ENCODE peak calls at places on chromosomes 2 and 18, in eight cellular contexts. R, W, N, F, S, D, V and H are unnamed samples.

GRCh38 chr2:240435955-240436625 is 627 bp downstream of the GPC1 start:
- DNase-seq in R (no peak), W (no peak), N (no peak), F (peak; percentile 53), S (peak; percentile 44), D (no peak), V (no peak), H (peak; percentile 15)

GRCh38 chr18:24432618-24433017 is 6.1 kb downstream of the IMPACT start:
- DNase-seq in R (no peak), W (no peak), N (no peak), F (no peak), S (no peak), D (no peak), V (no peak), H (no peak)

GRCh38 chr2:209772316-209772715 is 684 bp downstream of the UNC80 start:
- DNase-seq in R (no peak), W (no peak), N (no peak), F (no peak), S (no peak), D (no peak), V (no peak), H (no peak)

GRCh38 chr2:25088817-25089485 is 47.1 kb downstream of the EFR3B start:
- DNase-seq in R (no peak), W (no peak), N (no peak), F (peak; percentile 47), S (no peak), D (no peak), V (no peak), H (no peak)

GRCh38 chr2:218399391-218400166 is at the start of gene CTDSP1:
- DNase-seq in R (peak; percentile 98), W (peak; percentile 98), N (peak; percentile 99), F (peak; percentile 98), S (peak; percentile 97), D (peak; percentile 96), V (peak; percentile 84), H (peak; percentile 96)

GRCh38 chr2:174839672-174840071 is 75.4 kb upstream of the CHRNA1 start:
- DNase-seq in R (no peak), W (no peak), N (no peak), F (no peak), S (no peak), D (no peak), V (no peak), H (no peak)

GRCh38 chr2:2254206-2254605 is 76.9 kb downstream of the MYT1L start:
- DNase-seq in R (no peak), W (no peak), N (no peak), F (no peak), S (no peak), D (no peak), V (no peak), H (no peak)

GRCh38 chr2:198712485-198712884 is 745.3 kb downstream of the SATB2 start:
- DNase-seq in R (no peak), W (no peak), N (no peak), F (no peak), S (no peak), D (no peak), V (no peak), H (no peak)

GRCh38 chr2:126975671-126976655 is 77.3 kb downstream of the TEX51 start:
- DNase-seq in R (no peak), W (no peak), N (no peak), F (no peak), S (no peak), D (no peak), V (no peak), H (no peak)

GRCh38 chr2:44544991-44545390 is 183.2 kb downstream of the CAMKMT start:
- DNase-seq in R (no peak), W (no peak), N (no peak), F (no peak), S (no peak), D (no peak), V (no peak), H (no peak)

GRCh38 chr18:60996822-60997221 is 336.4 kb upstream of the CDH20 start:
- DNase-seq in R (no peak), W (no peak), N (no peak), F (no peak), S (no peak), D (no peak), V (no peak), H (no peak)

GRCh38 chr18:64330161-64330560 is 181.3 kb upstream of the LINC00305 start:
- DNase-seq in R (no peak), W (no peak), N (no peak), F (no peak), S (no peak), D (peak; percentile 4), V (no peak), H (no peak)

DNA sequence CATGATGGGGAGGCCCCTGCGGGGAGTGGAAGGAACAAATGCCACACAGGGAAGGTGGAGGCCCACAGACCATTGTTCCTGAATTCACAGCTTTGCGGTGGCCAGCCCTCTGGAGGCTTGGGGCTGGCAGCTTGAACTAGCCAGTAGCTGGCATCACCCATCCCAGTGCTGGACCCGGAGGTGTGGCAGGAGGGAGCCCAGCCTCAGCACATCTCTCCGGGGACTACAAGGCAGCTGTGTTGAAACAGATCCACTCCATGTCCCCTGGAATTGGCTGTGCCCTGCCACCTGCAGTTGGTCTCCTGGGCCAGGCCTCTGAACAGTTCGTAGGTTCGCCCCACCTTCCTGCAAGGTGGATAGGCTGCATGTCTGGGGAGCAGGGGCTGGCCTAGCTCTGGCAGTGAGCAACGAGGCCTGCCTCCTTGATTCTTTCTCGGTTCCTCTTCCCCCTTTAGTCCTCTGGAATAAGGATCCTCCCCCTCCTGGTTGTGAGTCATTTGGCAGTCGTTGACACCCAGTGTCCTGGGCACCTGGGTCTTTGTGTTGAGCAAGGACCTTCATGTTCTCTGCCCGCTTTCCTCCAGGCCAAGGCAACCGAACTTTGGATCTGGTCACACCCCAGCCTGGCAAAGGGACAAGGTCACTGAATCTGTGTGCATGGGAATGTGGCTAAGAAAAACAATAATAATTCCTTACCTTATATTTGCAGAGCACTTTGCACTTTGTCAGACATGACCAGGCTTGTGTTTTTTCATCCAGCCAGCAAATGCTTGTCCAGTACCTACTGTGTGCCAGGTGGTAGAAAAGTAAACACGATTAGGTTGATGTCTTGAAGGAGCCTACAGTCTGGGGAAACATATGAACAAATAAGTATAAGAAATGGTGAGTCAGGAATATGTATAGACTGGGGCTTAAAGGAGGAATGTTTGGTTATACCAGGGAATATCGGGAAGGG is 55.0 kb upstream of the MCFD2 start:
- DNase-seq in R (peak; percentile 87), W (no peak), N (peak; percentile 92), F (peak; percentile 53), S (peak; percentile 78), D (peak; percentile 90), V (no peak), H (peak; percentile 94)
- TF ChIP-seq POLR2A in R (peak; percentile 54), W (no peak), N (peak; percentile 44), F (no peak), S (no peak), D (no peak), V (peak; percentile 46), H (no peak)

DNA sequence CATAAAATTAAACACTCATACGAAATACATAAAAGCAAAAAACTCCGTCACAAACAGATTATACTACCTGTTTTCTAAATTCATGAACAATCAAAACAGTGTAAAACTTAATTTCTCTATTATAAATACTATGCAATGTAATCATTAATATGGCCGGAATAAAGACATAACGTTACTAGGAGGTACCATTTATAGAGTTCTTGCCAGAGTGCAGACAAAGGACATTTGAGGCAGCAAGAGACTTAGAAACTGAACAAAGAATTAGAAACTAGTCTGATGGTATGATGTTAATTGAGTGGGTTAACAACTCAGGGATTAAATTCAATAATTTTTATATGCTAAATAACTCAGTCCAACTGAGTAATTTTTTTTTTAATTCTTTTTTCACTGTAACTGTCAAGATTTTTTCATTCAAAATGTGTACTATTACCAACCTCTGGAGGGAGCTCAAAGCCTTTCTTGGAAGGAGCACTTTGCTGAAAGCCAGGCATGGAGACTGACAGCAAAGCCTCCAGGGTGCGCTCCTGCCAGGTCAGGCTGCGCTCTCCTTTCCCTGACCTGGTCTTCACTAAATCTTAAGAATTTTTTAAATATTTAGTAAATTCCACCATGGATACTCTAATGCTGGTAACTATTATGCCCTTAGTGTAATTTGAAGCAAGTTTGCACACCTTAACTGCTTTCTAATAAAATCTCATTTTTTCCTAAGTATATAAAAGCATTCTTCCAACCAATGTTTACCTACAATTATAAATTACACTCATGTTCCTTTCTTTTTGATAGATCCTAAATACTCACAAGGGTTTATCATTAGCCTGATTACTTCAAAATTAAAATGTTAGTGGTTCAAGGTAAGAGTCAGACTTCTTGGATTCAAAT is 34.1 kb downstream of the WDR35 start:
- DNase-seq in R (peak; percentile 44), W (no peak), N (peak; percentile 70), F (peak; percentile 53), S (peak; percentile 48), D (peak; percentile 90), V (no peak), H (peak; percentile 20)
- TF ChIP-seq POLR2A in R (no peak), W (no peak), N (no peak), F (no peak), S (no peak), D (no peak), V (no peak), H (no peak)

DNA sequence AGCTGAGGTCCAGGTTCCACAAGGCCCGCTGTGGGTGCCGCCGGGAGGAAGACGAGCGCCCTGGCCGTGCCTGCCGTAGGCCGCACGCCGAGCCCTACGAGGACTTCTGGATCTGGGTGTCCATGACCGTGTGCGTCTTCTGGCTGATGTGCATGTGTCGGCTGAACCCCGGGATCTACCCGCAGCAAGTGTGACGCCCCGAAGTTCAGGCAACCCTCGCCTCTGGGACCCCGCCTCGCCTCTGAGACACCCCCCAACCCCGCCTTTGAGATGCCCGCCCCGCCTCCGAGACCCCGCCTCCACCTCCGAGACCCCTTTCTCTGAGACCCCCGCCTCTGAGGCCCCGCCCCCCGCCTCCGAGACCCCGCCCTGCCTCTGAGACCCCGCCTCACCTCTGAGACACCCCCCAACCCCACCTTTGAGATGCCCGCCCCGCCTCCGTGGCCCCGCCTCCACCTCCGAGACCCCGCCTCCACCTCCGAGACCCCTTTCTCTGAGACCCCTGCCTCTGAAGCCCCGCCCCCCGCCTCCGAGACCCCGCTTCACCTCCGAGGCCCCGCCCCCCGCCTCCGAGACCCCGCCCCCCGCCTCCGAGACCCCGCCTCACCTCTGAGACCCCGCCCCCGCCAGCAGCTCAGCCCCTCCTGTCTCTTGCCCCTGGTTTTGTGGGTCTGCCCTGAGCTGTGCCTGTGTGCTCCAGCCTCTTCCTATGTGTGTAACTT is 3.7 kb downstream of the RTP5 start:
- DNase-seq in R (no peak), W (no peak), N (no peak), F (no peak), S (no peak), D (no peak), V (no peak), H (no peak)
- TF ChIP-seq POLR2A in R (no peak), W (no peak), N (no peak), F (no peak), S (no peak), D (no peak), V (no peak), H (no peak)

GRCh38 chr2:68366083-68366560 is 1.0 kb downstream of the PLEK start:
- DNase-seq in R (peak; percentile 46), W (no peak), N (peak; percentile 55), F (peak; percentile 27), S (no peak), D (no peak), V (no peak), H (no peak)
- TF ChIP-seq POLR2A in R (no peak), W (no peak), N (no peak), F (no peak), S (peak; percentile 32), D (no peak), V (peak; percentile 22), H (no peak)